ENCODE peak calls at places on chromosomes 6 and 20, in nine cellular contexts. C, T, L, Q, K, N, G, O and R are unnamed samples.

GRCh38 chr6:133341607-133342158 is 100.5 kb downstream of the EYA4 start:
- DNase-seq in C (no peak), T (no peak), L (no peak), Q (peak), K (peak), N (no peak), G (peak), O (no peak), R (no peak)

GRCh38 chr20:12166053-12166717 is 248.5 kb downstream of the BTBD3 start:
- DNase-seq in C (no peak), T (no peak), L (no peak), Q (peak), K (peak), N (peak), G (peak), O (no peak), R (no peak)

GRCh38 chr6:27601668-27602254 is 128.9 kb upstream of the ZNF184 start:
- DNase-seq in C (no peak), T (no peak), L (no peak), Q (no peak), K (peak), N (no peak), G (no peak), O (no peak), R (no peak)

GRCh38 chr20:1327827-1328679 is 886 bp downstream of the SDCBP2 start:
- DNase-seq in C (no peak), T (peak), L (no peak), Q (no peak), K (no peak), N (no peak), G (no peak), O (no peak), R (no peak)

GRCh38 chr6:12232339-12232738 is 57.8 kb upstream of the EDN1 start:
- DNase-seq in C (no peak), T (no peak), L (no peak), Q (no peak), K (no peak), N (no peak), G (no peak), O (no peak), R (no peak)

GRCh38 chr6:40999498-41000070 is 39.4 kb downstream of the UNC5CL start:
- DNase-seq in C (peak), T (no peak), L (peak), Q (peak), K (peak), N (peak), G (no peak), O (peak), R (peak)

GRCh38 chr6:42229720-42230119 is 12.1 kb upstream of the MRPS10 start:
- DNase-seq in C (no peak), T (no peak), L (no peak), Q (no peak), K (no peak), N (no peak), G (no peak), O (no peak), R (no peak)

GRCh38 chr6:16486661-16487060 is 248.3 kb downstream of the GMPR start:
- DNase-seq in C (no peak), T (no peak), L (no peak), Q (no peak), K (no peak), N (no peak), G (no peak), O (no peak), R (no peak)

GRCh38 chr6:90072961-90073464 is 178.7 kb downstream of the GJA10 start:
- DNase-seq in C (no peak), T (no peak), L (no peak), Q (no peak), K (no peak), N (no peak), G (no peak), O (no peak), R (no peak)

GRCh38 chr6:150352321-150353296 is 16.2 kb upstream of the IYD start:
- DNase-seq in C (no peak), T (no peak), L (no peak), Q (peak), K (peak), N (no peak), G (no peak), O (no peak), R (no peak)
- TF ChIP-seq CTCF in C (no peak), T (no peak), L (no peak), Q (no peak), K (no peak), N (no peak), G (no peak), O (no peak), R (no peak)

DNA sequence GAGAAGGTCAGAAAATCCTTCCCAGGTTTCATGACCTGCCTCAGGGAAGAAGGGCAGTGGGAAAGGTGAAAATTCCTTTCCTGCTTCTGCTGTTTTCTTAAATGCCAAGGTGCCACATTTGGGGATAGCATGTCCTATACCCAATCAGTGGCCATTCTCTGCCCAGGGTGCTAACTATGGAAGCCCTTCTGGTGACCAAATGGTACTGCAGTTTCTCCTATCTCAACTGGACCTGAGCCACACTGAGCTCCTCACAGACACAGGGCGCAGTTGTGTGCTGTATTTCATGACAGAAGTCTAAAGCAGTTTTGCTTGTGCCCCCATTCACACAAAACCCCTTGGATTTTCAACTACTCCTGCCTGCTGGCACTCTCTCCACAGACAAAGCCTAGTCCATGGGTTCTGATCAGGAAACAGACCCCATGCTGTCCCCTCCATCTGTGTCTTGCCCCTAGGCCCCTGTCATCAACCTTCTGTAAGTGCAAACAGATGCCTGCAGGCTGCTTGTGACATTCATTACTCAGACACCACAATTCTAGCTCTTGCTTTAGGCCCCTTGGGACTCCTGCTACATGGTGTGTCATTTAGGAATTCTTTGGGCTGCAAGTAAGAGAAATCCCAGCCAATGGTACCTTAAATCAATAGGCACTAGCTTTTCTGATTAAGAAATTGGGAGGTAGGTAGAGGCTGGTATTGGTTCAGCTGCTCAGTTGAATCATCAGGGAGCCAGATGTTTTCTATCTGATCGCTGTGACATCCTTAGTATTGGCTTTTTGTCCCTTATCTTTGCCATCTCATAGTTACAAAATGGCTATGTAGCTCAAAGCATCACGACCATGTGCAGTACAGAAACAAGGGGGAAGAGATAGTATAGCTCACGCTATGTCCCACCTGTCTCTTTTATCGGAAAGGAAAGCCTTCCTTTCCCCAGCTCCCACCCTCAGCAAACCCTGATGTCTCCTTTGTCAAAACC is 147.8 kb downstream of the CD83 start:
- DNase-seq in C (no peak), T (no peak), L (no peak), Q (no peak), K (no peak), N (no peak), G (no peak), O (no peak), R (no peak)
- TF ChIP-seq CTCF in C (no peak), T (no peak), L (no peak), Q (no peak), K (no peak), N (no peak), G (no peak), O (no peak), R (no peak)

GRCh38 chr6:142744836-142745235 is 200.1 kb downstream of the HIVEP2 start:
- DNase-seq in C (no peak), T (no peak), L (no peak), Q (no peak), K (peak), N (no peak), G (no peak), O (no peak), R (no peak)

GRCh38 chr6:142751452-142751851 is 193.5 kb downstream of the HIVEP2 start:
- DNase-seq in C (no peak), T (no peak), L (no peak), Q (no peak), K (no peak), N (no peak), G (no peak), O (no peak), R (no peak)

GRCh38 chr6:142752348-142752747 is 192.6 kb downstream of the HIVEP2 start:
- DNase-seq in C (no peak), T (no peak), L (no peak), Q (no peak), K (no peak), N (no peak), G (no peak), O (no peak), R (no peak)

GRCh38 chr6:142749556-142749955 is 195.4 kb downstream of the HIVEP2 start:
- DNase-seq in C (no peak), T (no peak), L (no peak), Q (no peak), K (no peak), N (no peak), G (no peak), O (no peak), R (no peak)

GRCh38 chr6:142746524-142746923 is 198.5 kb downstream of the HIVEP2 start:
- DNase-seq in C (no peak), T (peak), L (no peak), Q (peak), K (peak), N (peak), G (no peak), O (no peak), R (no peak)
- TF ChIP-seq CTCF in C (no peak), T (peak), L (no peak), Q (peak), K (peak), N (peak), G (no peak), O (peak), R (peak)

GRCh38 chr20:46259260-46259859 is 48.9 kb downstream of the CDH22 start:
- DNase-seq in C (no peak), T (no peak), L (no peak), Q (no peak), K (no peak), N (no peak), G (no peak), O (no peak), R (no peak)
- TF ChIP-seq CTCF in C (no peak), T (no peak), L (no peak), Q (no peak), K (no peak), N (no peak), G (no peak), O (no peak), R (no peak)

GRCh38 chr6:111727798-111728197 is 122.1 kb upstream of the TRAF3IP2 start:
- DNase-seq in C (no peak), T (no peak), L (no peak), Q (peak), K (peak), N (no peak), G (no peak), O (peak), R (no peak)
- TF ChIP-seq CTCF in C (no peak), T (peak), L (peak), Q (peak), K (no peak), N (peak), G (no peak), O (no peak), R (no peak)

GRCh38 chr6:106688177-106688951 is 59.0 kb downstream of the QRSL1 start:
- DNase-seq in C (no peak), T (no peak), L (no peak), Q (no peak), K (peak), N (no peak), G (no peak), O (no peak), R (no peak)
- TF ChIP-seq CTCF in C (peak), T (no peak), L (no peak), Q (no peak), K (no peak), N (no peak), G (no peak), O (no peak), R (no peak)